ENCODE peak calls at places on chromosome 11, in seven cellular contexts. F is HCT116, N is SK-N-SH, Q is H1, B is K562, H is endothelial cell of umbilical vein, V is HepG2. Y is an unnamed sample.

GRCh38 chr11:69598147-69598546 is 42.8 kb upstream of the CCND1 start:
- DNase-seq in F (no peak), Q (no peak), B (no peak), H (peak; percentile 5), V (no peak), N (peak; percentile 45), Y (no peak)

GRCh38 chr11:45163956-45164575 is 17.6 kb downstream of the PRDM11 start:
- DNase-seq in V (no peak), H (peak; percentile 10), B (no peak), Q (no peak), N (no peak), F (no peak), Y (no peak)

GRCh38 chr11:36034572-36035331 is 90.9 kb downstream of the LDLRAD3 start:
- DNase-seq in Q (no peak), F (no peak), N (peak; percentile 35), H (peak; percentile 17), V (no peak), B (no peak), Y (no peak)

GRCh38 chr11:128695539-128696221 is 1.8 kb downstream of the FLI1 start:
- DNase-seq in B (no peak), V (no peak), Q (no peak), F (no peak), N (no peak), H (no peak), Y (no peak)

GRCh38 chr11:38791346-38791961 is 2193.4 kb upstream of the RAG2 start:
- DNase-seq in N (peak; percentile 57), H (peak; percentile 51), V (peak; percentile 54), B (peak; percentile 46), Q (peak; percentile 5), F (peak; percentile 8), Y (peak; percentile 71)

GRCh38 chr11:35064114-35064800 is 74.7 kb upstream of the CD44 start:
- DNase-seq in B (no peak), V (no peak), Q (no peak), F (no peak), N (peak; percentile 28), H (no peak), Y (no peak)

GRCh38 chr11:34274712-34275398 is 83.0 kb downstream of the ABTB2 start:
- DNase-seq in V (no peak), Q (no peak), B (no peak), F (peak; percentile 92), H (no peak), N (peak; percentile 56), Y (no peak)

GRCh38 chr11:21654091-21654490 is 538.8 kb upstream of the ANO5 start:
- DNase-seq in N (no peak), H (no peak), F (no peak), V (no peak), B (no peak), Q (no peak), Y (no peak)

GRCh38 chr11:86408845-86409244 is 34.2 kb downstream of the CCDC81 start:
- DNase-seq in B (no peak), Q (no peak), F (no peak), V (no peak), N (no peak), H (no peak), Y (no peak)

GRCh38 chr11:78196661-78197091 is 8.0 kb downstream of the USP35 start:
- DNase-seq in F (no peak), N (no peak), V (no peak), H (no peak), Q (no peak), B (no peak), Y (no peak)

GRCh38 chr11:123195182-123196059 is at the start of gene CLMP:
- DNase-seq in V (no peak), N (peak; percentile 91), Q (no peak), H (no peak), B (no peak), F (no peak), Y (no peak)

GRCh38 chr11:33248416-33248957 is 8.7 kb upstream of the HIPK3 start:
- DNase-seq in V (peak; percentile 25), H (no peak), F (no peak), B (no peak), N (no peak), Q (no peak), Y (no peak)

GRCh38 chr11:7570938-7571337 is 57.1 kb downstream of the PPFIBP2 start:
- DNase-seq in B (no peak), V (no peak), H (no peak), Q (no peak), N (no peak), F (no peak), Y (no peak)

GRCh38 chr11:80815752-80816453 is 1375.1 kb upstream of the TENM4 start:
- DNase-seq in F (no peak), N (no peak), V (no peak), H (peak; percentile 81), Q (no peak), B (no peak), Y (no peak)

GRCh38 chr11:132278801-132279574 is 908.6 kb downstream of the NTM start:
- DNase-seq in N (no peak), F (no peak), B (no peak), V (no peak), Q (no peak), H (peak; percentile 4), Y (no peak)

GRCh38 chr11:34757026-34757451 is 136.1 kb downstream of the EHF start:
- DNase-seq in F (no peak), H (no peak), Q (no peak), B (no peak), V (no peak), N (no peak), Y (no peak)

GRCh38 chr11:43942651-43943356 is 367 bp downstream of the C11orf96 start:
- DNase-seq in B (peak; percentile 73), F (no peak), H (peak; percentile 59), V (no peak), Q (no peak), N (peak; percentile 61), Y (no peak)

GRCh38 chr11:43941257-43941879 is 1.1 kb upstream of the C11orf96 start:
- DNase-seq in H (no peak), N (peak; percentile 86), B (no peak), F (no peak), Q (no peak), V (no peak), Y (peak; percentile 2)

GRCh38 chr11:43943357-43943930 is 1.0 kb downstream of the C11orf96 start:
- DNase-seq in B (no peak), H (peak; percentile 42), N (no peak), Q (no peak), V (no peak), F (no peak), Y (no peak)

GRCh38 chr11:43944761-43945311 is 2.4 kb downstream of the C11orf96 start:
- DNase-seq in H (peak; percentile 51), F (no peak), V (peak; percentile 19), Q (no peak), N (peak; percentile 72), B (peak; percentile 83), Y (no peak)

GRCh38 chr11:43943931-43944751 is 1.7 kb downstream of the C11orf96 start:
- DNase-seq in N (no peak), Q (no peak), H (peak; percentile 14), B (no peak), V (no peak), F (no peak), Y (no peak)
- H3K9ac ChIP-seq in N (no peak overlapping the region), Q (no peak overlapping the region), H (no peak overlapping the region), B (no peak overlapping the region), V (no peak overlapping the region), F (no peak overlapping the region), Y (no peak overlapping the region)

GRCh38 chr11:73307323-73308002 is 613 bp upstream of the ARHGEF17 start:
- DNase-seq in V (peak; percentile 95), F (peak; percentile 95), H (peak; percentile 99), N (peak; percentile 97), B (peak; percentile 94), Q (peak; percentile 95), Y (peak; percentile 93)
- TF ChIP-seq POLR2AphosphoS5 in V (peak; percentile 61), F (peak; percentile 83), H (peak; percentile 64), N (no peak), B (no peak), Q (no peak), Y (peak; percentile 49)

GRCh38 chr11:65615229-65615949 is at the start of gene PCNX3:
- DNase-seq in N (peak; percentile 100), Q (peak; percentile 100), H (peak; percentile 100), F (peak; percentile 100), V (peak; percentile 100), B (peak; percentile 98), Y (peak; percentile 100)

GRCh38 chr11:65611028-65611757 is 2.8 kb downstream of the MAP3K11 start:
- DNase-seq in V (no peak), H (peak; percentile 90), F (no peak), Q (no peak), B (no peak), N (no peak), Y (no peak)

GRCh38 chr11:65612691-65613090 is 1.3 kb downstream of the MAP3K11 start:
- DNase-seq in H (no peak), F (no peak), V (no peak), B (no peak), Q (no peak), N (no peak), Y (no peak)

GRCh38 chr11:65611758-65612603 is 2.0 kb downstream of the MAP3K11 start:
- DNase-seq in B (no peak), F (no peak), V (no peak), H (peak; percentile 84), Q (no peak), N (no peak), Y (no peak)

GRCh38 chr11:65613091-65613928 is 711 bp downstream of the MAP3K11 start:
- DNase-seq in B (no peak), N (no peak), V (no peak), F (no peak), H (peak; percentile 18), Q (no peak), Y (no peak)
- H3K9ac ChIP-seq in B (peak overlapping the region; percentile 93), N (peak overlapping the region; percentile 93), V (peak overlapping the region; percentile 95), F (peak overlapping the region; percentile 84), H (peak overlapping the region; percentile 69), Q (peak overlapping the region; percentile 68), Y (peak overlapping the region; percentile 90)

GRCh38 chr11:62882428-62882742 is 1.7 kb downstream of the SLC3A2 start:
- DNase-seq in V (no peak), B (no peak), Q (no peak), H (no peak), F (no peak), N (no peak), Y (no peak)

GRCh38 chr11:62880231-62880802 is 379 bp upstream of the SLC3A2 start:
- DNase-seq in F (no peak), V (no peak), Q (no peak), N (no peak), B (no peak), H (peak; percentile 62), Y (no peak)

GRCh38 chr11:62880803-62881578 is at the start of gene SLC3A2:
- DNase-seq in V (peak; percentile 74), B (peak; percentile 84), N (peak; percentile 89), H (peak; percentile 91), F (peak; percentile 68), Q (peak; percentile 56), Y (no peak)

GRCh38 chr11:62882811-62883496 is 2.3 kb downstream of the SLC3A2 start:
- DNase-seq in B (no peak), H (peak; percentile 72), Q (no peak), V (no peak), N (no peak), F (no peak), Y (no peak)

GRCh38 chr11:62881579-62882427 is 1.1 kb downstream of the SLC3A2 start:
- DNase-seq in V (peak; percentile 88), B (peak; percentile 85), N (no peak), F (peak; percentile 90), Q (peak; percentile 83), H (peak; percentile 97), Y (peak; percentile 87)
- TF ChIP-seq POLR2AphosphoS5 in V (no peak), B (peak; percentile 74), N (peak; percentile 67), F (peak; percentile 60), Q (no peak), H (peak; percentile 48), Y (no peak)

Y was measured in SK-N-MC.